ENCODE peak calls at places on chromosome 11, in five cellular contexts. I is amniotic stem cell, G is T-helper 17 cell, R is lower lobe of right lung, P is fibroblast of mammary gland. X is an unnamed sample.

GRCh38 chr11:31855466-31855865 is 44.3 kb upstream of the PAX6 start:
- DNase-seq in I (no peak), G (no peak), R (no peak), P (no peak), X (no peak)

GRCh38 chr11:98862169-98862568 is 158.6 kb upstream of the CNTN5 start:
- DNase-seq in I (no peak), G (no peak), R (no peak), P (no peak), X (no peak)

GRCh38 chr11:86014221-86014620 is 54.7 kb downstream of the PICALM start:
- DNase-seq in I (no peak), G (no peak), R (no peak), P (no peak), X (no peak)

GRCh38 chr11:121801796-121802195 is 314.2 kb downstream of the BLID start:
- DNase-seq in I (no peak), G (no peak), R (no peak), P (no peak), X (no peak)

GRCh38 chr11:91755526-91755925 is 469.1 kb upstream of the FAT3 start:
- DNase-seq in I (no peak), G (no peak), R (no peak), P (no peak), X (no peak)

GRCh38 chr11:134230339-134230738 is 5.9 kb downstream of the VPS26B start:
- DNase-seq in I (no peak), G (no peak), R (no peak), P (no peak), X (no peak)

GRCh38 chr11:135027461-135027860 is 615.4 kb upstream of the B3GAT1 start:
- DNase-seq in I (no peak), G (no peak), R (no peak), P (peak; percentile 27), X (no peak)

GRCh38 chr11:83033972-83034672 is 37.6 kb downstream of the RAB30 start:
- DNase-seq in I (peak; percentile 64), G (no peak), R (no peak), P (peak; percentile 95), X (no peak)

GRCh38 chr11:100624346-100624745 is 62.7 kb upstream of the ARHGAP42 start:
- DNase-seq in I (no peak), G (no peak), R (no peak), P (no peak), X (no peak)

GRCh38 chr11:83409891-83410290 is 123.7 kb upstream of the CCDC90B start:
- DNase-seq in I (no peak), G (no peak), R (no peak), P (no peak), X (no peak)

GRCh38 chr11:44241851-44242250 is 68.1 kb downstream of the ALX4 start:
- DNase-seq in I (no peak), G (no peak), R (no peak), P (no peak), X (no peak)

GRCh38 chr11:133078591-133079179 is 453.6 kb downstream of the OPCML start:
- DNase-seq in I (no peak), G (no peak), R (no peak), P (peak; percentile 37), X (no peak)

GRCh38 chr11:111089759-111090158 is 155.8 kb upstream of the POU2AF2 start:
- DNase-seq in I (no peak), G (no peak), R (no peak), P (no peak), X (no peak)

GRCh38 chr11:75654314-75654713 is 14.5 kb downstream of the MAP6 start:
- DNase-seq in I (no peak), G (no peak), R (no peak), P (peak; percentile 49), X (peak; percentile 7)

GRCh38 chr11:63839508-63840355 is 822 bp downstream of the MARK2 start:
- DNase-seq in I (no peak), G (no peak), R (peak; percentile 63), P (no peak), X (peak; percentile 16)

GRCh38 chr11:35387341-35387982 is 31.9 kb downstream of the SLC1A2 start:
- DNase-seq in I (no peak), G (no peak), R (no peak), P (peak; percentile 55), X (no peak)

GRCh38 chr11:45264839-45265515 is 21.2 kb downstream of the SYT13 start:
- DNase-seq in I (peak; percentile 55), G (no peak), R (no peak), P (peak; percentile 92), X (no peak)

GRCh38 chr11:22193348-22194051 is 615 bp downstream of the ANO5 start:
- DNase-seq in I (no peak), G (no peak), R (peak; percentile 48), P (no peak), X (no peak)

GRCh38 chr11:19553683-19554333 is 158.8 kb upstream of the NAV2 start:
- DNase-seq in I (peak; percentile 60), G (peak; percentile 54), R (peak; percentile 83), P (peak; percentile 72), X (peak; percentile 34)

GRCh38 chr11:120096756-120097191 is 41.1 kb downstream of the TRIM29 start:
- DNase-seq in I (no peak), G (no peak), R (no peak), P (no peak), X (no peak)

GRCh38 chr11:2305140-2305861 is 3.5 kb downstream of the TSPAN32 start:
- DNase-seq in I (peak; percentile 57), G (peak; percentile 83), R (peak; percentile 93), P (peak; percentile 64), X (peak; percentile 76)

GRCh38 chr11:9053631-9054030 is 37.8 kb downstream of the SCUBE2 start:
- DNase-seq in I (no peak), G (no peak), R (no peak), P (peak; percentile 8), X (no peak)

GRCh38 chr11:46987183-46987582 is 50.6 kb downstream of the CSTPP1 start:
- DNase-seq in I (no peak), G (no peak), R (no peak), P (no peak), X (no peak)

GRCh38 chr11:115665958-115666357 is 161.7 kb upstream of the CADM1 start:
- DNase-seq in I (no peak), G (no peak), R (no peak), P (no peak), X (no peak)

GRCh38 chr11:72781313-72782080 is 12.3 kb downstream of the STARD10 start:
- DNase-seq in I (no peak), G (peak; percentile 54), R (peak; percentile 64), P (no peak), X (peak; percentile 67)

GRCh38 chr11:100892886-100893285 is 205.8 kb downstream of the ARHGAP42 start:
- DNase-seq in I (no peak), G (no peak), R (no peak), P (peak; percentile 35), X (no peak)

GRCh38 chr11:70544774-70545625 is 146.7 kb downstream of the CTTN start:
- DNase-seq in I (no peak), G (no peak), R (peak; percentile 38), P (no peak), X (no peak)

GRCh38 chr11:6404341-6405038 is 14.2 kb downstream of the SMPD1 start:
- DNase-seq in I (no peak), G (no peak), R (peak; percentile 30), P (peak; percentile 25), X (no peak)

GRCh38 chr11:122441702-122442092 is 213.8 kb upstream of the UBASH3B start:
- DNase-seq in I (no peak), G (no peak), R (no peak), P (no peak), X (no peak)

GRCh38 chr11:41784513-41785335 is 325.3 kb upstream of the LRRC4C start:
- DNase-seq in I (no peak), G (no peak), R (no peak), P (no peak), X (no peak)

X was measured in stimulated activated naive CD4-positive, alpha-beta T cell treated with Interleukin-2 at 50 U/mL for 16 hours.